ENCODE peak calls at places on chromosomes 12 and 14, in seven cellular contexts. F, C, N, Z, E, H and I are unnamed samples.
A peak's percentile ranks its signal among the peaks of the same experiment; 100 is the strongest.

GRCh38 chr14:73426877-73427276 is 31.5 kb downstream of the NUMB start:
- DNase-seq in C (no peak), H (no peak), Z (no peak), E (peak; percentile 90), F (no peak), N (peak; percentile 81), I (no peak)

GRCh38 chr14:102825307-102826095 is 48.3 kb downstream of the TRAF3 start:
- DNase-seq in F (no peak), C (no peak), E (no peak), H (no peak), Z (no peak), N (no peak), I (no peak)

GRCh38 chr14:28766505-28767238 is at the start of gene FOXG1:
- DNase-seq in H (no peak), Z (peak; percentile 99), E (no peak), F (no peak), N (peak; percentile 76), C (no peak), I (peak; percentile 95)

GRCh38 chr12:96070670-96071279 is 35.4 kb upstream of the LTA4H start:
- DNase-seq in E (peak; percentile 66), F (no peak), H (no peak), Z (peak; percentile 97), N (peak; percentile 25), C (no peak), I (peak; percentile 98)

GRCh38 chr14:53767566-53767965 is 189.1 kb downstream of the BMP4 start:
- DNase-seq in F (no peak), N (peak; percentile 8), C (no peak), H (no peak), E (no peak), Z (peak; percentile 99), I (no peak)

GRCh38 chr14:99592933-99593753 is 10.9 kb downstream of the CCDC85C start:
- DNase-seq in Z (no peak), C (peak; percentile 48), F (no peak), H (no peak), N (no peak), E (no peak), I (no peak)

GRCh38 chr12:26226119-26226518 is 30.7 kb downstream of the SSPN start:
- DNase-seq in C (no peak), N (no peak), E (no peak), H (no peak), F (no peak), Z (no peak), I (no peak)

GRCh38 chr14:99971087-99971928 is 93.9 kb upstream of the EVL start:
- DNase-seq in Z (peak; percentile 94), N (peak; percentile 83), C (peak; percentile 83), F (peak; percentile 87), H (peak; percentile 88), E (peak; percentile 85), I (peak; percentile 92)

GRCh38 chr14:69615471-69616407 is 4.3 kb downstream of the SUSD6 start:
- DNase-seq in H (peak; percentile 39), F (peak; percentile 88), C (no peak), N (peak; percentile 87), E (peak; percentile 65), Z (peak; percentile 66), I (no peak)

GRCh38 chr12:119176267-119177055 is 2.3 kb upstream of the HSPB8 start:
- DNase-seq in N (peak; percentile 90), F (peak; percentile 73), H (no peak), C (peak; percentile 86), E (peak; percentile 69), Z (no peak), I (peak; percentile 68)

GRCh38 chr14:24952851-24953666 is 96.9 kb downstream of the STXBP6 start:
- DNase-seq in N (no peak), C (no peak), E (no peak), H (no peak), Z (no peak), F (no peak), I (peak; percentile 9)

GRCh38 chr12:53365245-53365904 is 14.6 kb upstream of the SP1 start:
- DNase-seq in Z (no peak), C (no peak), E (no peak), N (no peak), H (no peak), F (no peak), I (no peak)

GRCh38 chr12:104456950-104457745 is 400 bp downstream of the CHST11 start:
- DNase-seq in C (peak; percentile 55), N (peak; percentile 86), F (peak; percentile 73), Z (peak; percentile 83), H (peak; percentile 64), E (peak; percentile 79), I (peak; percentile 79)

GRCh38 chr12:29730481-29730880 is 53.3 kb downstream of the TMTC1 start:
- DNase-seq in C (no peak), E (no peak), N (no peak), F (no peak), H (no peak), Z (no peak), I (no peak)

GRCh38 chr14:63286071-63286470 is 32.7 kb downstream of the GPHB5 start:
- DNase-seq in C (no peak), N (no peak), F (no peak), E (no peak), H (no peak), Z (no peak), I (no peak)

GRCh38 chr12:69008510-69008909 is 75.5 kb upstream of the CPM start:
- DNase-seq in H (no peak), C (no peak), N (no peak), E (no peak), F (no peak), Z (no peak), I (no peak)

GRCh38 chr14:21964180-21964579 is 290.6 kb upstream of the OR4E1 start:
- DNase-seq in C (no peak), Z (no peak), F (no peak), E (no peak), H (no peak), N (no peak), I (no peak)

GRCh38 chr14:77024171-77024627 is 4.3 kb downstream of the IRF2BPL start:
- DNase-seq in Z (no peak), F (peak; percentile 64), H (peak; percentile 66), C (no peak), N (peak; percentile 51), E (no peak), I (peak; percentile 45)

GRCh38 chr14:88933203-88933602 is 108.8 kb downstream of the TTC8 start:
- DNase-seq in F (no peak), C (no peak), E (no peak), N (no peak), H (no peak), Z (peak; percentile 81), I (no peak)

GRCh38 chr12:52149651-52150241 is 42.1 kb downstream of the KRT80 start:
- DNase-seq in Z (no peak), N (peak; percentile 50), C (no peak), H (no peak), F (no peak), E (no peak), I (no peak)

GRCh38 chr12:19151298-19151697 is 21.8 kb downstream of the PLEKHA5 start:
- DNase-seq in N (peak; percentile 12), Z (no peak), C (no peak), F (no peak), H (no peak), E (no peak), I (no peak)

GRCh38 chr14:106203438-106203837 is 677.1 kb downstream of the TMEM121 start:
- DNase-seq in N (no peak), Z (no peak), C (no peak), E (no peak), H (no peak), F (no peak), I (no peak)

GRCh38 chr12:12415886-12416285 is 59.0 kb downstream of the BORCS5 start:
- DNase-seq in N (no peak), F (no peak), Z (no peak), H (no peak), E (no peak), C (no peak), I (no peak)

GRCh38 chr12:97465012-97465345 is 2.4 kb downstream of the RMST start:
- DNase-seq in F (no peak), C (no peak), Z (no peak), N (no peak), E (no peak), H (no peak), I (no peak)

GRCh38 chr12:81086342-81086741 is 8.5 kb downstream of the ACSS3 start:
- DNase-seq in Z (no peak), N (no peak), F (no peak), E (no peak), C (no peak), H (no peak), I (no peak)

GRCh38 chr12:89064780-89065179 is 287.5 kb downstream of the DUSP6 start:
- DNase-seq in E (no peak), H (no peak), C (no peak), Z (no peak), N (peak; percentile 57), F (no peak), I (no peak)

GRCh38 chr12:26636710-26637328 is 196.2 kb downstream of the ITPR2 start:
- DNase-seq in H (no peak), N (peak; percentile 71), E (peak; percentile 69), C (no peak), F (no peak), Z (no peak), I (no peak)

GRCh38 chr12:53066594-53066978 is 12.6 kb downstream of the SPRYD3 start:
- DNase-seq in E (no peak), H (no peak), Z (no peak), F (peak; percentile 48), N (no peak), C (no peak), I (no peak)

GRCh38 chr14:60561845-60562746 is 53.1 kb downstream of the SIX6 start:
- DNase-seq in C (peak; percentile 16), N (peak; percentile 80), E (peak; percentile 59), H (peak; percentile 27), Z (peak; percentile 90), F (peak; percentile 35), I (peak; percentile 84)

GRCh38 chr12:21800011-21800410 is 25.5 kb upstream of the KCNJ8 start:
- DNase-seq in C (no peak), Z (no peak), E (no peak), H (no peak), N (no peak), F (no peak), I (no peak)

GRCh38 chr14:96042218-96042930 is 3.2 kb downstream of the C14orf132 start:
- DNase-seq in Z (peak; percentile 15), F (no peak), N (peak; percentile 54), C (no peak), H (no peak), E (no peak), I (peak; percentile 81)

GRCh38 chr14:68512088-68512487 is 280.8 kb downstream of the ZFP36L1 start:
- DNase-seq in N (no peak), F (no peak), Z (no peak), C (no peak), H (no peak), E (no peak), I (no peak)

GRCh38 chr12:29830391-29830790 is 46.6 kb upstream of the TMTC1 start:
- DNase-seq in E (no peak), N (no peak), C (no peak), Z (no peak), H (no peak), F (no peak), I (no peak)

GRCh38 chr14:99595034-99595433 is 9.0 kb downstream of the CCDC85C start:
- DNase-seq in C (no peak), N (no peak), H (peak; percentile 21), E (no peak), Z (no peak), F (no peak), I (no peak)

GRCh38 chr12:130791699-130792098 is 47.4 kb downstream of the STX2 start:
- DNase-seq in C (no peak), N (no peak), E (no peak), Z (no peak), F (no peak), H (no peak), I (no peak)